ENCODE peak calls at places on chromosomes 13 and 19, in nine cellular contexts. Z is ELR; J is CD4-positive, alpha-beta T cell; G is T-helper 2 cell; H is mucosa of gallbladder; Y is cardiac fibroblast; U is GM04503; F is fibroblast of the conjunctiva; N is nephron progenitor cell. L is an unnamed sample.

GRCh38 chr13:23378009-23378632 is 55.4 kb downstream of the SACS start:
- DNase-seq in U (peak), J (peak), N (no peak), Y (peak), Z (peak), G (peak), F (peak), H (no peak), L (no peak)

GRCh38 chr19:6611441-6611852 is 20.5 kb upstream of the CD70 start:
- DNase-seq in H (no peak), Z (peak), N (no peak), J (no peak), F (peak), G (no peak), U (no peak), Y (peak), L (no peak)

GRCh38 chr19:722553-723101 is 13.9 kb downstream of the PALM start:
- DNase-seq in F (no peak), U (no peak), Y (peak), Z (no peak), N (no peak), G (no peak), J (no peak), H (no peak), L (no peak)

GRCh38 chr19:32599736-32600157 is 18.8 kb downstream of the PDCD5 start:
- DNase-seq in U (no peak), G (peak), F (peak), H (peak), J (no peak), Y (peak), N (peak), Z (peak), L (peak)

GRCh38 chr13:24038405-24038804 is 122.1 kb upstream of the SPATA13 start:
- DNase-seq in Y (peak), U (no peak), N (no peak), H (no peak), J (no peak), Z (peak), F (no peak), G (no peak), L (no peak)

GRCh38 chr13:65724261-65724660 is 1505.9 kb downstream of the PCDH9 start:
- DNase-seq in H (no peak), U (peak), Y (peak), J (no peak), G (no peak), Z (no peak), N (no peak), F (peak), L (no peak)

GRCh38 chr19:1270168-1270853 is 1.2 kb downstream of the CIRBP start:
- DNase-seq in F (no peak), Y (no peak), Z (no peak), N (no peak), H (no peak), J (no peak), U (no peak), G (no peak), L (no peak)

GRCh38 chr13:94994506-94994905 is 282.2 kb upstream of the SOX21 start:
- DNase-seq in J (no peak), G (no peak), Z (no peak), H (no peak), F (no peak), U (no peak), Y (no peak), N (no peak), L (no peak)

GRCh38 chr13:31322025-31322424 is 122.2 kb downstream of the B3GLCT start:
- DNase-seq in N (no peak), Z (no peak), F (peak), J (no peak), U (no peak), G (no peak), H (no peak), Y (peak), L (no peak)

GRCh38 chr13:101959016-101959415 is 442.8 kb downstream of the FGF14 start:
- DNase-seq in J (no peak), Z (no peak), G (no peak), Y (no peak), U (no peak), H (no peak), N (no peak), F (no peak), L (no peak)

GRCh38 chr19:43634877-43635560 is 4.6 kb downstream of the CADM4 start:
- DNase-seq in Z (no peak), U (no peak), H (no peak), Y (peak), N (peak), G (no peak), F (no peak), J (no peak), L (no peak)

GRCh38 chr13:95295026-95295425 is 6.2 kb downstream of the ABCC4 start:
- DNase-seq in U (no peak), H (no peak), N (no peak), Z (no peak), G (no peak), F (no peak), Y (peak), J (no peak), L (no peak)

GRCh38 chr19:1389033-1389940 is 5.6 kb downstream of the NDUFS7 start:
- DNase-seq in G (no peak), U (no peak), F (no peak), Y (no peak), H (no peak), J (no peak), Z (no peak), N (no peak), L (no peak)

GRCh38 chr13:65378943-65379519 is 1851.1 kb downstream of the PCDH9 start:
- DNase-seq in J (no peak), Z (peak), U (no peak), G (no peak), H (no peak), Y (peak), F (no peak), N (no peak), L (no peak)

GRCh38 chr19:29623726-29624488 is 17.8 kb downstream of the POP4 start:
- DNase-seq in Y (no peak), G (no peak), Z (no peak), J (peak), H (no peak), F (no peak), N (no peak), U (no peak), L (no peak)

L was measured in NCI-H1417.